ENCODE peak calls at places on chromosome 14, in nine cellular contexts. One of them, this sample, is unnamed. For H3K4me1, the result is how much of the 10 kb centered on the place peaks cover.

GRCh38 chr14:63510538-63510937 is 32.6 kb downstream of the PPP2R5E start:
- DNase-seq in prostate gland: no peak
- DNase-seq in left ventricle myocardium inferior: no peak
- DNase-seq in CD4-positive, alpha-beta memory T cell: peak
- DNase-seq in CD8-positive, alpha-beta T cell: no peak
- DNase-seq in left lung: no peak
- DNase-seq in GM23248: no peak
- DNase-seq in spleen: no peak
- DNase-seq in esophagus muscularis mucosa: no peak
- DNase-seq in this sample: no peak

GRCh38 chr14:58713677-58714076 is 75.9 kb downstream of the DACT1 start:
- DNase-seq in left lung: no peak
- DNase-seq in spleen: no peak
- DNase-seq in left ventricle myocardium inferior: no peak
- DNase-seq in CD8-positive, alpha-beta T cell: no peak
- DNase-seq in prostate gland: no peak
- DNase-seq in CD4-positive, alpha-beta memory T cell: no peak
- DNase-seq in GM23248: no peak
- DNase-seq in esophagus muscularis mucosa: no peak
- DNase-seq in this sample: no peak

GRCh38 chr14:71686677-71687076 is 245.6 kb upstream of the RGS6 start:
- DNase-seq in spleen: no peak
- DNase-seq in esophagus muscularis mucosa: no peak
- DNase-seq in left ventricle myocardium inferior: no peak
- DNase-seq in GM23248: peak
- DNase-seq in left lung: no peak
- DNase-seq in CD4-positive, alpha-beta memory T cell: no peak
- DNase-seq in CD8-positive, alpha-beta T cell: no peak
- DNase-seq in prostate gland: no peak
- DNase-seq in this sample: no peak

GRCh38 chr14:30270200-30271161 is 288.5 kb upstream of the G2E3 start:
- DNase-seq in left lung: peak
- DNase-seq in prostate gland: peak
- DNase-seq in CD4-positive, alpha-beta memory T cell: peak
- DNase-seq in left ventricle myocardium inferior: peak
- DNase-seq in esophagus muscularis mucosa: peak
- DNase-seq in CD8-positive, alpha-beta T cell: peak
- DNase-seq in GM23248: peak
- DNase-seq in spleen: peak
- DNase-seq in this sample: peak

GRCh38 chr14:61582815-61583214 is 112.5 kb upstream of the HIF1A start:
- DNase-seq in GM23248: peak
- DNase-seq in left ventricle myocardium inferior: no peak
- DNase-seq in spleen: no peak
- DNase-seq in CD8-positive, alpha-beta T cell: no peak
- DNase-seq in CD4-positive, alpha-beta memory T cell: no peak
- DNase-seq in esophagus muscularis mucosa: no peak
- DNase-seq in prostate gland: no peak
- DNase-seq in left lung: no peak
- DNase-seq in this sample: no peak

GRCh38 chr14:85459361-85459760 is 70.6 kb upstream of the FLRT2 start:
- DNase-seq in CD4-positive, alpha-beta memory T cell: no peak
- DNase-seq in esophagus muscularis mucosa: no peak
- DNase-seq in GM23248: no peak
- DNase-seq in prostate gland: no peak
- DNase-seq in spleen: no peak
- DNase-seq in CD8-positive, alpha-beta T cell: no peak
- DNase-seq in left ventricle myocardium inferior: no peak
- DNase-seq in left lung: no peak
- DNase-seq in this sample: no peak

GRCh38 chr14:59344711-59345455 is 120.3 kb downstream of the GPR135 start:
- DNase-seq in CD4-positive, alpha-beta memory T cell: no peak
- DNase-seq in GM23248: no peak
- DNase-seq in esophagus muscularis mucosa: no peak
- DNase-seq in spleen: no peak
- DNase-seq in left lung: no peak
- DNase-seq in prostate gland: no peak
- DNase-seq in left ventricle myocardium inferior: no peak
- DNase-seq in CD8-positive, alpha-beta T cell: no peak
- DNase-seq in this sample: no peak

GRCh38 chr14:60250318-60251035 is 1.5 kb downstream of the PPM1A start:
- DNase-seq in spleen: peak
- DNase-seq in left lung: no peak
- DNase-seq in GM23248: peak
- DNase-seq in CD4-positive, alpha-beta memory T cell: no peak
- DNase-seq in left ventricle myocardium inferior: no peak
- DNase-seq in prostate gland: no peak
- DNase-seq in CD8-positive, alpha-beta T cell: no peak
- DNase-seq in esophagus muscularis mucosa: no peak
- DNase-seq in this sample: no peak

GRCh38 chr14:89575386-89576061 is 158.5 kb upstream of the FOXN3 start:
- DNase-seq in left ventricle myocardium inferior: no peak
- DNase-seq in CD8-positive, alpha-beta T cell: no peak
- DNase-seq in GM23248: no peak
- DNase-seq in prostate gland: no peak
- DNase-seq in spleen: no peak
- DNase-seq in esophagus muscularis mucosa: no peak
- DNase-seq in CD4-positive, alpha-beta memory T cell: no peak
- DNase-seq in left lung: no peak
- DNase-seq in this sample: no peak

GRCh38 chr14:89574420-89574819 is 157.4 kb upstream of the FOXN3 start:
- DNase-seq in esophagus muscularis mucosa: no peak
- DNase-seq in prostate gland: no peak
- DNase-seq in left ventricle myocardium inferior: no peak
- DNase-seq in GM23248: no peak
- DNase-seq in CD4-positive, alpha-beta memory T cell: no peak
- DNase-seq in CD8-positive, alpha-beta T cell: no peak
- DNase-seq in left lung: no peak
- DNase-seq in spleen: no peak
- DNase-seq in this sample: no peak

GRCh38 chr14:89578048-89578619 is 161.1 kb upstream of the FOXN3 start:
- DNase-seq in CD4-positive, alpha-beta memory T cell: no peak
- DNase-seq in left ventricle myocardium inferior: no peak
- DNase-seq in GM23248: peak
- DNase-seq in spleen: no peak
- DNase-seq in left lung: no peak
- DNase-seq in CD8-positive, alpha-beta T cell: no peak
- DNase-seq in prostate gland: no peak
- DNase-seq in esophagus muscularis mucosa: no peak
- DNase-seq in this sample: no peak

GRCh38 chr14:89576960-89577359 is 159.9 kb upstream of the FOXN3 start:
- DNase-seq in GM23248: no peak
- DNase-seq in CD8-positive, alpha-beta T cell: no peak
- DNase-seq in esophagus muscularis mucosa: no peak
- DNase-seq in CD4-positive, alpha-beta memory T cell: no peak
- DNase-seq in left lung: no peak
- DNase-seq in left ventricle myocardium inferior: no peak
- DNase-seq in prostate gland: no peak
- DNase-seq in spleen: no peak
- DNase-seq in this sample: no peak

DNA sequence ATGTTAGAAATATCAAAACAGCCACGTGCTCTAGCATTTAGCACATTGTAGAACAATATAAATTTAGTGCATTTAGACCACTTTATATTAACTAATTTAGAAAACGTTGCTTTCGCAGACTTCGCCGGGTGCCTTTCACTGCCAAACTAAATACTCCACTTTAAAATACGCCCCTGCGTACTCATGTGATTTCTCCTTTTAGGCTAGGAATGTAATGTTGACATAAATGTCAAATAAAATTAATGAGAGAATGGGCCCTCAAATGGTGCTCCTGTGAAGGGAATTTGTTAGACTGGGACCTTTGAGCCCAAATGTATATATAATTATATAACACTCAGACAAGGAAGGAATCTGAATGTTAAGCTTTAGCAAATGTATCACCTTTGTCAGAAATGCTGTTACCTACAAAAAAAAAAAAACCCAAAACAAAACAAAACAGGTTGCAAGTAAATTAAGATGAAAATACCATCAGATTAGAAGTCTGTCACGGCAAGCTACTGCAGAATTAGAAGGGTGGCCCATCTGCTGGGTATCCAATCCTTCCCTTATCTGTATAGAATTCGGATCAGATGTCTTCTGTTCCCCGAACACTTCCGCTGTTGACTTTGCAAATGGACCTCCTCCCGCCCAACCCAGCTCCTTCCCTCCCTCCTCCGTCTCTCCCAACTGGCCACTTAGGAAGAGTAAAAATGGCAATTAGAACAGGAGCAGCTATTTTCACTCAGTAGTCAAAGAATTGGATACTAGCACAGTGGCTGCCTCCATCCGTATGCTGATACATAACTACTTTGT is 159.3 kb upstream of the FOXN3 start:
- DNase-seq in CD8-positive, alpha-beta T cell: no peak
- DNase-seq in GM23248: no peak
- DNase-seq in prostate gland: no peak
- DNase-seq in esophagus muscularis mucosa: no peak
- DNase-seq in left lung: no peak
- DNase-seq in left ventricle myocardium inferior: no peak
- DNase-seq in CD4-positive, alpha-beta memory T cell: no peak
- DNase-seq in spleen: no peak
- DNase-seq in this sample: no peak
- H3K4me3 ChIP-seq in CD8-positive, alpha-beta T cell: no peak
- H3K4me3 ChIP-seq in GM23248: no peak
- H3K4me3 ChIP-seq in prostate gland: no peak
- H3K4me3 ChIP-seq in esophagus muscularis mucosa: no peak
- H3K4me3 ChIP-seq in left lung: no peak
- H3K4me3 ChIP-seq in left ventricle myocardium inferior: no peak
- H3K4me3 ChIP-seq in CD4-positive, alpha-beta memory T cell: no peak
- H3K4me3 ChIP-seq in spleen: no peak
- H3K4me3 ChIP-seq in this sample: no peak

GRCh38 chr14:68958553-68958952 is 20.5 kb downstream of the ACTN1 start:
- DNase-seq in spleen: no peak
- DNase-seq in CD8-positive, alpha-beta T cell: no peak
- DNase-seq in left ventricle myocardium inferior: no peak
- DNase-seq in left lung: no peak
- DNase-seq in GM23248: no peak
- DNase-seq in prostate gland: no peak
- DNase-seq in esophagus muscularis mucosa: no peak
- DNase-seq in CD4-positive, alpha-beta memory T cell: no peak
- DNase-seq in this sample: no peak

GRCh38 chr14:68957688-68958248 is 21.3 kb downstream of the ACTN1 start:
- DNase-seq in GM23248: no peak
- DNase-seq in CD8-positive, alpha-beta T cell: no peak
- DNase-seq in prostate gland: no peak
- DNase-seq in esophagus muscularis mucosa: no peak
- DNase-seq in left ventricle myocardium inferior: no peak
- DNase-seq in spleen: no peak
- DNase-seq in left lung: no peak
- DNase-seq in CD4-positive, alpha-beta memory T cell: no peak
- DNase-seq in this sample: no peak

GRCh38 chr14:68956728-68957127 is 22.4 kb downstream of the ACTN1 start:
- DNase-seq in GM23248: peak
- DNase-seq in left lung: no peak
- DNase-seq in spleen: no peak
- DNase-seq in esophagus muscularis mucosa: no peak
- DNase-seq in CD4-positive, alpha-beta memory T cell: no peak
- DNase-seq in prostate gland: no peak
- DNase-seq in left ventricle myocardium inferior: no peak
- DNase-seq in CD8-positive, alpha-beta T cell: no peak
- DNase-seq in this sample: no peak

GRCh38 chr14:68952544-68953535 is 26.3 kb downstream of the ACTN1 start:
- DNase-seq in prostate gland: no peak
- DNase-seq in spleen: peak
- DNase-seq in left ventricle myocardium inferior: peak
- DNase-seq in left lung: no peak
- DNase-seq in esophagus muscularis mucosa: no peak
- DNase-seq in CD4-positive, alpha-beta memory T cell: no peak
- DNase-seq in CD8-positive, alpha-beta T cell: no peak
- DNase-seq in GM23248: peak
- DNase-seq in this sample: no peak

DNA sequence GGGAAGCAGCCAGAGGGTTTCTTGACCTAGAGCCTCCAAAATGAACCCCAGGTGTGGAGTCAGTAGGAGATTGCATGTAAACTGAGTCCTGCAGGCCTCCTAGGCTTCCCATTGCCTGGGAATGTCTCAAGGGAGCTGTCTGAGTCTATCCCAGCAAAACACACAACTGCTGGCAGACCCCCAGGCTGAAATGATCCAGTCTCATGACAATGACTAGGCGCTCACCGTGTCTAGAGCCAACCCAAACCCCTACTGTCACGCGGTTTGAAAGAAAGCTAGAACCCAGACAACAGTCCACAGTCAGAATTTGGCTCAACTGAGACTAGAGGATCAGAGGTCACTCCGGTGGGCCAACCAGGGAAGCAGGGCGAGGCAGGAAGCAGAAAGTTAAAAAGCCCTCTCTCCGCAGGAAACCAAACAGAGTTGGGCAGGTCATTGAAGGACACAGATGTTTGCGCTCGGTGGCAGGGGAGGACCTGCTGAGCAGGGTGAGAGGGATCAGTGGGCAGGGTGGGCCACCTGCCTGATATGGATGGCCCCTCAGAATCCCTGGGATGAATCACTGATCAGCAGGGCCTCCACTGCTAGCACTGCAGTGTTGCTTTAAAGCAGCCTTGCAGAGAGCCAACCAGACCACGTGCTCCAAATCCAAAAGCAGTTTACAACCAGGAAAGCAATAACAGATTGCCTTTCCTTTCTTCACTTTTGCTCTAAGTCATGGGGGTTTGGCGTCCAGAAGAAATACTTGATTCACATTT is 23.8 kb downstream of the ACTN1 start:
- DNase-seq in prostate gland: no peak
- DNase-seq in esophagus muscularis mucosa: no peak
- DNase-seq in left ventricle myocardium inferior: no peak
- DNase-seq in CD8-positive, alpha-beta T cell: no peak
- DNase-seq in CD4-positive, alpha-beta memory T cell: no peak
- DNase-seq in GM23248: peak
- DNase-seq in left lung: no peak
- DNase-seq in spleen: no peak
- DNase-seq in this sample: no peak
- H3K4me1 ChIP-seq in prostate gland: under half
- H3K4me1 ChIP-seq in esophagus muscularis mucosa: half or more
- H3K4me1 ChIP-seq in left ventricle myocardium inferior: half or more
- H3K4me1 ChIP-seq in CD8-positive, alpha-beta T cell: half or more
- H3K4me1 ChIP-seq in CD4-positive, alpha-beta memory T cell: under half
- H3K4me1 ChIP-seq in GM23248: half or more
- H3K4me1 ChIP-seq in left lung: half or more
- H3K4me1 ChIP-seq in spleen: under half
- H3K4me1 ChIP-seq in this sample: under half

GRCh38 chr14:99215277-99215676 is 56.7 kb downstream of the BCL11B start:
- DNase-seq in left ventricle myocardium inferior: no peak
- DNase-seq in CD4-positive, alpha-beta memory T cell: no peak
- DNase-seq in left lung: no peak
- DNase-seq in esophagus muscularis mucosa: no peak
- DNase-seq in GM23248: peak
- DNase-seq in CD8-positive, alpha-beta T cell: no peak
- DNase-seq in spleen: no peak
- DNase-seq in prostate gland: no peak
- DNase-seq in this sample: no peak
- H3K27ac ChIP-seq in left ventricle myocardium inferior: no peak
- H3K27ac ChIP-seq in CD4-positive, alpha-beta memory T cell: peak
- H3K27ac ChIP-seq in left lung: no peak
- H3K27ac ChIP-seq in esophagus muscularis mucosa: no peak
- H3K27ac ChIP-seq in GM23248: no peak
- H3K27ac ChIP-seq in CD8-positive, alpha-beta T cell: peak
- H3K27ac ChIP-seq in spleen: no peak
- H3K27ac ChIP-seq in prostate gland: no peak
- H3K27ac ChIP-seq in this sample: no peak

DNA sequence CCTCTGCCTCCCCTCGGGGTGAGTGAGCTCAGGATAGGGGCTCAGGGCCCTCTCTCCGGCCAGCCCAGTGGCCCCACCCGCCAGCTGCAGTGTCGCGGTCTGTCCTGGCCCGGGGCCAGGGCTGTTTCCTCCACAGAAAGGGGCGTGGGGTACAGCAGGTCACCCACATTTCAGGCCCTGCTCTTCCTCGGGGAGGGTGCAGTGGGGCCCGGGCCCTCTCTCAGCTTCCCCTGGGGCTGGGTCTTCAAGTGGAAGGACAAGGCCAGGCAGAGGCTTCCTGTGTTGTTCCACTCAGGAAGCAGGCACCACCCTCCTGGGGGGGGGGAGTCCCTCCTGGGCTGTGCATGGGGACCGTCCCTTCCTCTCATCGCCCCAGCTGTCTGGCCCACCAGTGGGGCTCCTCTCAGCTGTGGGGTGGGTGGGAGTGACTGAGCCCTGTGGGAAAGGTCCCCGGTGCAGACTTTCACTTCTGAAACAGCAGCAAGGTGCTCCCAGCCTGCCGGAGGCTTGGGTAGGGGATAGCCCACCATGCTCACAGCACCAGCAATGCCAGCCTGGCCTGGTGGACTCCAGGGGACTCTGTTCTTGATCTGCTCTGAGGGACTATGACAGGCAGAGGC is 3.7 kb downstream of the GPR132 start:
- DNase-seq in prostate gland: no peak
- DNase-seq in CD8-positive, alpha-beta T cell: peak
- DNase-seq in left ventricle myocardium inferior: peak
- DNase-seq in left lung: no peak
- DNase-seq in GM23248: no peak
- DNase-seq in spleen: peak
- DNase-seq in CD4-positive, alpha-beta memory T cell: peak
- DNase-seq in esophagus muscularis mucosa: no peak
- DNase-seq in this sample: no peak
- H3K4me3 ChIP-seq in prostate gland: no peak
- H3K4me3 ChIP-seq in CD8-positive, alpha-beta T cell: peak
- H3K4me3 ChIP-seq in left ventricle myocardium inferior: peak
- H3K4me3 ChIP-seq in left lung: no peak
- H3K4me3 ChIP-seq in GM23248: no peak
- H3K4me3 ChIP-seq in spleen: peak
- H3K4me3 ChIP-seq in CD4-positive, alpha-beta memory T cell: peak
- H3K4me3 ChIP-seq in esophagus muscularis mucosa: peak
- H3K4me3 ChIP-seq in this sample: no peak